ENCODE peak calls at places on chromosomes 4 and X, in ten cellular contexts. C, Y, H, P, G, S, Z, L, R and E are unnamed samples. For H3K4me1, the result is how much of the 10 kb centered on the place peaks cover.

GRCh38 chr4:7828011-7828720 is 111.5 kb downstream of the AFAP1 start:
- DNase-seq in R (no peak), L (peak), P (peak), Y (no peak), C (peak), S (peak), Z (no peak), H (peak), G (peak), E (no peak)

GRCh38 chr4:84319124-84319523 is 180.0 kb downstream of the NKX6-1 start:
- DNase-seq in H (no peak), Z (no peak), L (no peak), P (no peak), G (no peak), S (peak), C (no peak), Y (no peak), R (no peak), E (no peak)

GRCh38 chr4:53501561-53501960 is 89.7 kb downstream of the LNX1 start:
- DNase-seq in S (no peak), P (no peak), G (no peak), Z (no peak), L (no peak), Y (no peak), R (no peak), C (no peak), H (no peak), E (no peak)

GRCh38 chrX:15906544-15906943 is 51.9 kb upstream of the AP1S2 start:
- DNase-seq in G (no peak), S (no peak), C (no peak), P (no peak), L (no peak), Z (no peak), Y (no peak), R (no peak), H (no peak), E (no peak)

GRCh38 chr4:39642885-39643550 is 4.4 kb upstream of the SMIM14 start:
- DNase-seq in P (no peak), S (no peak), L (no peak), R (no peak), Z (no peak), G (no peak), C (no peak), Y (no peak), H (no peak), E (no peak)

GRCh38 chr4:103673983-103674382 is 45.8 kb downstream of the TACR3 start:
- DNase-seq in Z (no peak), S (no peak), H (no peak), P (no peak), C (no peak), G (no peak), L (no peak), Y (no peak), R (no peak), E (no peak)

GRCh38 chr4:90597927-90598326 is 470.7 kb downstream of the CCSER1 start:
- DNase-seq in R (no peak), L (no peak), Z (no peak), S (no peak), H (no peak), Y (no peak), P (no peak), C (no peak), G (no peak), E (no peak)

GRCh38 chr4:186204103-186204559 is 12.8 kb downstream of the CYP4V2 start:
- DNase-seq in Z (no peak), Y (no peak), G (peak), L (peak), R (peak), P (peak), S (no peak), C (no peak), H (peak), E (no peak)

GRCh38 chr4:78056265-78057129 is 626 bp upstream of the FRAS1 start:
- DNase-seq in Y (peak), P (peak), C (peak), H (peak), R (peak), S (peak), L (peak), G (peak), Z (no peak), E (peak)

DNA sequence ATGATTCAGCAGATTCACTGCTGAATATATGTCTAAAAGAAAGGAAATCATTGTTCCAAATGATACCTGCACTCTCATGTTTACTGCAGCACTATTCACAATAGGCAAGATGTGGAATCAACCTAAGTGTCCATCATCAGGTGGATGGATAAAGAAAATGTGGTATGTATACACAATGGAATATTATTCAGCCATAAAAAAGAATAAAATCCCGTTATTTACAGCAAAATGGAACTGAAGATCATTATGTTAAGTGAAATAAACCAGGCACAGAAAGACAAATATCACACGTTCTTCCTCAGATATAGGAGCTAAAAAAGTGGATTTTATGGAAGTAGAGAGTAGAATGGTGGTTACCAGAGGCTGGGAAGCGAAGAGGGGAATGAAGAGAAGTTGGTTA is 130.4 kb downstream of the STIM2 start:
- DNase-seq in G (no peak), Y (no peak), C (no peak), S (no peak), P (no peak), H (no peak), R (no peak), Z (no peak), L (no peak), E (no peak)
- H3K4me1 ChIP-seq in G (under half), Y (under half), C (under half), S (under half), P (under half), H (under half), R (under half), Z (under half), L (under half), E (under half)

GRCh38 chrX:13627306-13627705 is 25.6 kb upstream of the TCEANC start:
- DNase-seq in Y (no peak), G (no peak), C (no peak), H (no peak), Z (no peak), S (no peak), P (no peak), R (no peak), L (no peak), E (no peak)

GRCh38 chrX:13620202-13620601 is 32.7 kb upstream of the TCEANC start:
- DNase-seq in C (no peak), H (no peak), R (no peak), G (no peak), Z (no peak), P (no peak), Y (no peak), S (no peak), L (no peak), E (no peak)

DNA sequence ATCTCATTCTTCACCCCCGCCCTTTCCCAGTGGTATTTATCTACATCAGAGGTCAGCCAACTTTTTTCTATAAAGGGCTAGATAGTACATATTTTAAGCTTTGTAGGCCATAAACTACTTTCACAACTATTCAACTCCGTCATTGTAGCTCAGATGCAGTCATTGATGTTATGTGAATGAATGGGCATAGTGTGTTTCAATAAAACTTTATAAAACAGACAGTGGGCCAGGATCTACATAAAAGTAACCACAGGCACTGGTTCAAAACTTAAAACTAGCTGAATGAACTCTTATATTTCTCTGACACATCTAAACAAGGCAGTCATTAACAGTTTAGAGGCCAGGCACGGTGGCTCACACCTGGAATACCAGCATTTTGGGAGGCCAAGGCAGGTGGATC is 30.4 kb upstream of the TCEANC start:
- DNase-seq in H (no peak), Z (no peak), P (no peak), C (no peak), R (no peak), Y (no peak), L (no peak), G (no peak), S (no peak), E (no peak)
- TF ChIP-seq EP300 in H (no peak), Z (no peak), P (no peak), C (no peak), R (no peak), Y (no peak), L (no peak), G (no peak), S (no peak), E (no peak)

GRCh38 chr4:23881052-23881501 is 8.8 kb downstream of the PPARGC1A start:
- DNase-seq in P (no peak), L (no peak), C (no peak), G (no peak), S (no peak), Z (no peak), Y (no peak), R (no peak), H (no peak), E (no peak)
- TF ChIP-seq POLR2A in P (no peak), L (no peak), C (no peak), G (no peak), S (no peak), Z (no peak), Y (no peak), R (no peak), H (no peak), E (no peak)

DNA sequence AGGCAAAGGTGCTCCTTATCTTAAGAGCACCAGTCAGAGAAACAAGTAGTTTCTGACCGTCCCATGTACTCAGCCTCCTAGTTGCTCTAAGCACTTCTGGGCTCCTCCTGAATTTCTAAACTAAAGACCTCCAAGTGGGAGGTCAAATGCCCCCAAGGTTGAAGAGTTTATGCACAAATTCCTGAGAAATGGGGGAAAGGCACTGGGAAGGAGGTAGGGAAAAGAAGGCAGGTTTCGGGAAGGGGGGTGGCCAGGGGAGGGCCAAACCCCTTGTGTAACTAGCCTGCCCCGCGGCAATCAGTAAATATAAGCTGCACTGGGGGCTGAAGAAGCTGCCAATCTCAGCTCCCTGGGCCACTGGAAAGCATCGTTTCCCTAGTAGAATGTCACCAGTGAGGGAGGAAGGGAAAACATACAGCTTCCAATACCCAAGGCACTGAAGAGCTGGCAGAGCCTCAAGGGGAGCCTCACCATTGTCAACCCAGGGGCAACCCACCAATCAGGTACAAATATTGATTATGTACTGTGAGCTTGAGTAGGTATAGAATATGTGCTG is 3.4 kb downstream of the FOXO4 start:
- DNase-seq in G (peak), S (no peak), L (no peak), R (no peak), Z (no peak), C (no peak), H (no peak), Y (no peak), P (no peak), E (no peak)
- H3K4me1 ChIP-seq in G (under half), S (under half), L (under half), R (under half), Z (under half), C (under half), H (under half), Y (under half), P (under half), E (under half)

GRCh38 chr4:144894525-144894924 is 203.5 kb downstream of the ANAPC10 start:
- DNase-seq in P (no peak), Y (no peak), Z (no peak), H (no peak), R (no peak), C (no peak), S (peak), G (no peak), L (peak), E (peak)
- TF ChIP-seq EP300 in P (no peak), Y (no peak), Z (no peak), H (no peak), R (no peak), C (no peak), S (no peak), G (no peak), L (no peak), E (no peak)

DNA sequence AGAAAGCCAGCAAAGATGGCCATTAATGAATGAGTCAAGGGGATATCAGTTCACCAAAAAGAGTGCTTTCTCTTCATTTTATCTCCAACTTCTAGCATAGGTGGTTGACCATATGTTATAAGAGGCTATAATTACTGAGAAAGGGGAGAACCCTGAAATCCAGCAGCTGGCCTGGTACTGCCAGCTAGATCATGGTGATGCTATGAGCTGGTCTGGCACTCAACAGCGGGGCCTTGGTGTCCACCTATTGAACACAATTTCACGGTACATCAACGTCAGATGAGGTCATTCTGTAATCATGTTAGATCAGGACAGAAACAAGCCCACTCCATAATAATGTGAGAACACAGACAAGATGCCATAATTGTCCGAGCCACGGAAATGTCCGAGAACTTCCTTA is 1644.8 kb upstream of the PCDH7 start:
- DNase-seq in G (no peak), C (no peak), L (no peak), H (no peak), S (no peak), R (no peak), Y (no peak), P (no peak), Z (no peak), E (no peak)
- TF ChIP-seq POLR2A in G (no peak), C (no peak), L (no peak), H (no peak), S (no peak), R (no peak), Y (no peak), P (no peak), Z (no peak), E (no peak)